ENCODE peak calls at places on chromosomes 3 and 15, in six cellular contexts. One of them, this sample, is unnamed.

GRCh38 chr3:64422192-64422591 is 196.9 kb upstream of the PRICKLE2 start:
- DNase-seq in H9: no peak
- DNase-seq in H1: no peak
- DNase-seq in fibroblast of lung: no peak
- DNase-seq in body of pancreas: no peak
- DNase-seq in PC-3: no peak
- DNase-seq in this sample: no peak

GRCh38 chr3:160049570-160049969 is 60.9 kb downstream of the IL12A start:
- DNase-seq in H9: no peak
- DNase-seq in H1: no peak
- DNase-seq in fibroblast of lung: no peak
- DNase-seq in body of pancreas: no peak
- DNase-seq in PC-3: no peak
- DNase-seq in this sample: no peak

GRCh38 chr3:2870714-2871353 is 239.3 kb downstream of the IL5RA start:
- DNase-seq in H9: no peak
- DNase-seq in H1: no peak
- DNase-seq in fibroblast of lung: no peak
- DNase-seq in body of pancreas: no peak
- DNase-seq in PC-3: no peak
- DNase-seq in this sample: peak

GRCh38 chr15:75420698-75421097 is 30.8 kb downstream of the SIN3A start:
- DNase-seq in H9: no peak
- DNase-seq in H1: no peak
- DNase-seq in fibroblast of lung: peak
- DNase-seq in body of pancreas: no peak
- DNase-seq in PC-3: peak
- DNase-seq in this sample: no peak

GRCh38 chr15:100468265-100468664 is 60.5 kb downstream of the CERS3 start:
- DNase-seq in H9: no peak
- DNase-seq in H1: no peak
- DNase-seq in fibroblast of lung: peak
- DNase-seq in body of pancreas: no peak
- DNase-seq in PC-3: no peak
- DNase-seq in this sample: peak

GRCh38 chr3:12916159-12916558 is 74.8 kb upstream of the RPL32 start:
- DNase-seq in H9: no peak
- DNase-seq in H1: no peak
- DNase-seq in fibroblast of lung: no peak
- DNase-seq in body of pancreas: no peak
- DNase-seq in PC-3: no peak
- DNase-seq in this sample: no peak

GRCh38 chr3:52532838-52533622 is 627 bp downstream of the NT5DC2 start:
- DNase-seq in H9: peak
- DNase-seq in H1: peak
- DNase-seq in fibroblast of lung: peak
- DNase-seq in body of pancreas: peak
- DNase-seq in PC-3: peak
- DNase-seq in this sample: peak

GRCh38 chr3:176906046-176906905 is 291.0 kb downstream of the TBL1XR1 start:
- DNase-seq in H9: no peak
- DNase-seq in H1: no peak
- DNase-seq in fibroblast of lung: peak
- DNase-seq in body of pancreas: peak
- DNase-seq in PC-3: peak
- DNase-seq in this sample: peak

DNA sequence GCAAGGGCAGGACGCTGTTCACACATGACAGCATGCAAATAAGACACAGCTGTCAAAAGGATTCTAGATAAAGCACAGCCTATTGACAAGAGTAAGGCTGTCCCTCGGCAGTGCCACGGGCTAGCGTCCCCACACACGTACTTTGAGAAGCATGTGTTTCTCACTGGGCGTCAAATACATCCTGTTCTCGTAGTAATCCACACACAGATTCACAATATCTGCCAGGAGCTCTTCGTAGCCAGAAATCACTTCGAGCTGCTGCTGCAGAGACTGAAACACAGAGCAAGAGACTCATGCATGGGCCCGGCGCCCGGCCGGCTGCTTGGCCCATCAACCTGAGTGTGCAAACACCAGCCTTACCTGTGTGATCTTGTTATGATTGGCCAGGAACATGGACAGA is 41.1 kb downstream of the CYFIP1 start:
- DNase-seq in H9: no peak
- DNase-seq in H1: no peak
- DNase-seq in fibroblast of lung: no peak
- DNase-seq in body of pancreas: peak
- DNase-seq in PC-3: no peak
- DNase-seq in this sample: no peak
- H3K27ac ChIP-seq in H9: no peak
- H3K27ac ChIP-seq in H1: no peak
- H3K27ac ChIP-seq in fibroblast of lung: no peak
- H3K27ac ChIP-seq in body of pancreas: peak
- H3K27ac ChIP-seq in PC-3: no peak
- H3K27ac ChIP-seq in this sample: no peak

GRCh38 chr15:99408236-99409096 is 157.2 kb downstream of the LRRC28 start:
- DNase-seq in H9: no peak
- DNase-seq in H1: no peak
- DNase-seq in fibroblast of lung: peak
- DNase-seq in body of pancreas: no peak
- DNase-seq in PC-3: no peak
- DNase-seq in this sample: no peak

GRCh38 chr15:99409560-99409959 is 156.2 kb upstream of the MEF2A start:
- DNase-seq in H9: no peak
- DNase-seq in H1: no peak
- DNase-seq in fibroblast of lung: no peak
- DNase-seq in body of pancreas: no peak
- DNase-seq in PC-3: no peak
- DNase-seq in this sample: no peak

GRCh38 chr15:99407716-99408115 is 156.4 kb downstream of the LRRC28 start:
- DNase-seq in H9: no peak
- DNase-seq in H1: no peak
- DNase-seq in fibroblast of lung: no peak
- DNase-seq in body of pancreas: no peak
- DNase-seq in PC-3: no peak
- DNase-seq in this sample: no peak

GRCh38 chr15:99410477-99410876 is 155.3 kb upstream of the MEF2A start:
- DNase-seq in H9: peak
- DNase-seq in H1: no peak
- DNase-seq in fibroblast of lung: no peak
- DNase-seq in body of pancreas: no peak
- DNase-seq in PC-3: no peak
- DNase-seq in this sample: no peak

GRCh38 chr15:99409097-99409473 is 156.7 kb upstream of the MEF2A start:
- DNase-seq in H9: peak
- DNase-seq in H1: peak
- DNase-seq in fibroblast of lung: peak
- DNase-seq in body of pancreas: no peak
- DNase-seq in PC-3: peak
- DNase-seq in this sample: peak
- H3K27ac ChIP-seq in H9: no peak
- H3K27ac ChIP-seq in H1: no peak
- H3K27ac ChIP-seq in fibroblast of lung: no peak
- H3K27ac ChIP-seq in body of pancreas: no peak
- H3K27ac ChIP-seq in PC-3: no peak
- H3K27ac ChIP-seq in this sample: peak

GRCh38 chr3:122077293-122078234 is 22.4 kb downstream of the CD86 start:
- DNase-seq in H9: no peak
- DNase-seq in H1: no peak
- DNase-seq in fibroblast of lung: no peak
- DNase-seq in body of pancreas: no peak
- DNase-seq in PC-3: no peak
- DNase-seq in this sample: no peak
- H3K27ac ChIP-seq in H9: no peak
- H3K27ac ChIP-seq in H1: no peak
- H3K27ac ChIP-seq in fibroblast of lung: no peak
- H3K27ac ChIP-seq in body of pancreas: no peak
- H3K27ac ChIP-seq in PC-3: no peak
- H3K27ac ChIP-seq in this sample: no peak

GRCh38 chr3:58173029-58173669 is 37.6 kb downstream of the DNASE1L3 start:
- DNase-seq in H9: no peak
- DNase-seq in H1: no peak
- DNase-seq in fibroblast of lung: no peak
- DNase-seq in body of pancreas: no peak
- DNase-seq in PC-3: no peak
- DNase-seq in this sample: no peak
- H3K27ac ChIP-seq in H9: no peak
- H3K27ac ChIP-seq in H1: no peak
- H3K27ac ChIP-seq in fibroblast of lung: no peak
- H3K27ac ChIP-seq in body of pancreas: peak
- H3K27ac ChIP-seq in PC-3: no peak
- H3K27ac ChIP-seq in this sample: peak

GRCh38 chr3:98990657-98991056 is 89.2 kb upstream of the DCBLD2 start:
- DNase-seq in H9: no peak
- DNase-seq in H1: no peak
- DNase-seq in fibroblast of lung: no peak
- DNase-seq in body of pancreas: no peak
- DNase-seq in PC-3: no peak
- DNase-seq in this sample: no peak

GRCh38 chr3:98985406-98985805 is 83.9 kb upstream of the DCBLD2 start:
- DNase-seq in H9: no peak
- DNase-seq in H1: no peak
- DNase-seq in fibroblast of lung: peak
- DNase-seq in body of pancreas: no peak
- DNase-seq in PC-3: peak
- DNase-seq in this sample: no peak

GRCh38 chr3:98984024-98984423 is 82.5 kb upstream of the DCBLD2 start:
- DNase-seq in H9: no peak
- DNase-seq in H1: no peak
- DNase-seq in fibroblast of lung: no peak
- DNase-seq in body of pancreas: no peak
- DNase-seq in PC-3: peak
- DNase-seq in this sample: no peak

GRCh38 chr3:98982336-98982735 is 80.8 kb upstream of the DCBLD2 start:
- DNase-seq in H9: no peak
- DNase-seq in H1: no peak
- DNase-seq in fibroblast of lung: no peak
- DNase-seq in body of pancreas: no peak
- DNase-seq in PC-3: peak
- DNase-seq in this sample: no peak

DNA sequence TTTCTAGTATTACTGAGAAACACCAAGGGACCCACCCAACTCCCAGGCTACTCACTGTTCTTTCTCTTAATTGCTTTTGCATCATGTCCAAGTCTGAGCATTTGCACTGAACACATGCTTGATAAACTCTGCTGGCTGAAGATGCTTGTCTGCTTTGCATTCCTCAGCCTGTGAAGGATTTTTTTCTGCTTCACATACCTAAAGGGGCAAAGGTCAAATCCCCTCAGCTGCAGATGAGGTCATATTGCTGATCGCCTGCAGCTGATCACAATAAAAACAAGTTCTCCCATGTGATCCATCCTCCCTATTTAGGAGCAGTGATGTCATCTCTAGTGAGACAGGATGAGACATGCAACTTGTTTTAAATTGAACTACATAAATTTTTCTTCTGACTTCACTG is 84.6 kb upstream of the DCBLD2 start:
- DNase-seq in H9: peak
- DNase-seq in H1: no peak
- DNase-seq in fibroblast of lung: peak
- DNase-seq in body of pancreas: no peak
- DNase-seq in PC-3: peak
- DNase-seq in this sample: peak
- H3K27ac ChIP-seq in H9: no peak
- H3K27ac ChIP-seq in H1: no peak
- H3K27ac ChIP-seq in fibroblast of lung: peak
- H3K27ac ChIP-seq in body of pancreas: no peak
- H3K27ac ChIP-seq in PC-3: peak
- H3K27ac ChIP-seq in this sample: no peak

DNA sequence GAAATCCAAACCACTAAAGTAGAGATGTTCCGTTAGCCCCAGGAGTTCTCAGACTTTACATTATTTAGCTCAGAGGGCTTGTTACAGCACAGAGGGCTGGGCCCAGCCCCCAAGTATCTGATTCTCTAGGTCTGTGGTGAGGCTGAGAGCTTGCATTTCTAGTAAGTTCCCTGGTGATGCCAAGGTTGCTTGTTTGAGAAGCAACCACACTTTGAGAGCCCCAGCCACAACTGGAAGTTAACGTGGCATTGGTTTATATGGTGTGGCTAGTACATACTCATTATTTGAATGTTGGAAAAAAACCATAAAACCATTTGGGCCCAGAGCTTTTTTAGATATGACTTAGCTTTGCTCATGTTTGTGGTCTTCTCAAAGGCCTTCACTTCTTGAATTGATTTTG is 35.9 kb downstream of the PRR23E start:
- DNase-seq in H9: no peak
- DNase-seq in H1: no peak
- DNase-seq in fibroblast of lung: no peak
- DNase-seq in body of pancreas: no peak
- DNase-seq in PC-3: no peak
- DNase-seq in this sample: no peak
- H3K27ac ChIP-seq in H9: no peak
- H3K27ac ChIP-seq in H1: no peak
- H3K27ac ChIP-seq in fibroblast of lung: no peak
- H3K27ac ChIP-seq in body of pancreas: no peak
- H3K27ac ChIP-seq in PC-3: no peak
- H3K27ac ChIP-seq in this sample: no peak

DNA sequence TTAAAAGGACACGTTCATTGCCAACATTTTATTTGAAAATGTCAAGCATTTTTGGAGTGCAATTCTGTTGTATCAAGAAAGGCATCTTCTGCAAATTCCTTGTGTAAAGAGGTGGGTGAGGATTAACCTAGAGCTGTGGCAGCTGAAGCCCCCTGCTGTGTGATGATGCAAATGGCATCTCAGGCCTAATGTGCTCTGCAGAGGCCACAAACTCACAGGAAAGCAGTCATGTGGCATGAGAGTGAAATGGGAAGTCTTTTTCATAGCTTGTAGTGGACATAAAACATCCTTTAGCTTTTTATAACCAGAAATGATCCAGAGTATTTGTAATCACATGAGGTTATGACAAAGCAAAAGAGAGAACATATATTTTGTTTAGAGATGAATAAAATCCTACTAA is 6.4 kb downstream of the CADM2 start:
- DNase-seq in H9: peak
- DNase-seq in H1: peak
- DNase-seq in fibroblast of lung: no peak
- DNase-seq in body of pancreas: no peak
- DNase-seq in PC-3: peak
- DNase-seq in this sample: no peak
- H3K27ac ChIP-seq in H9: no peak
- H3K27ac ChIP-seq in H1: no peak
- H3K27ac ChIP-seq in fibroblast of lung: no peak
- H3K27ac ChIP-seq in body of pancreas: no peak
- H3K27ac ChIP-seq in PC-3: no peak
- H3K27ac ChIP-seq in this sample: no peak

GRCh38 chr3:150069633-150070032 is 98.9 kb upstream of the PFN2 start:
- DNase-seq in H9: no peak
- DNase-seq in H1: no peak
- DNase-seq in fibroblast of lung: no peak
- DNase-seq in body of pancreas: no peak
- DNase-seq in PC-3: peak
- DNase-seq in this sample: no peak

GRCh38 chr3:150070271-150070670 is 99.6 kb upstream of the PFN2 start:
- DNase-seq in H9: no peak
- DNase-seq in H1: no peak
- DNase-seq in fibroblast of lung: no peak
- DNase-seq in body of pancreas: no peak
- DNase-seq in PC-3: no peak
- DNase-seq in this sample: no peak

GRCh38 chr3:150067561-150067960 is 96.9 kb upstream of the PFN2 start:
- DNase-seq in H9: no peak
- DNase-seq in H1: no peak
- DNase-seq in fibroblast of lung: no peak
- DNase-seq in body of pancreas: no peak
- DNase-seq in PC-3: no peak
- DNase-seq in this sample: no peak

GRCh38 chr3:150069158-150069536 is 98.5 kb upstream of the PFN2 start:
- DNase-seq in H9: no peak
- DNase-seq in H1: no peak
- DNase-seq in fibroblast of lung: no peak
- DNase-seq in body of pancreas: no peak
- DNase-seq in PC-3: no peak
- DNase-seq in this sample: no peak

GRCh38 chr3:150068440-150069157 is 97.9 kb upstream of the PFN2 start:
- DNase-seq in H9: no peak
- DNase-seq in H1: no peak
- DNase-seq in fibroblast of lung: no peak
- DNase-seq in body of pancreas: no peak
- DNase-seq in PC-3: peak
- DNase-seq in this sample: no peak
- H3K27ac ChIP-seq in H9: no peak
- H3K27ac ChIP-seq in H1: no peak
- H3K27ac ChIP-seq in fibroblast of lung: no peak
- H3K27ac ChIP-seq in body of pancreas: no peak
- H3K27ac ChIP-seq in PC-3: peak
- H3K27ac ChIP-seq in this sample: no peak

This sample was measured in hepatocyte.